ENCODE peak calls at places on chromosomes 4 and X, in seven cellular contexts. I is heart left ventricle, E is breast epithelium, L is sigmoid colon, A is tibial nerve, V is body of pancreas, G is ovary. F is an unnamed sample.

GRCh38 chr4:45079616-45080015 is 353.3 kb upstream of the GNPDA2 start:
- DNase-seq in I (no peak), G (no peak), V (no peak), A (no peak), L (no peak), E (no peak), F (no peak)

GRCh38 chr4:3294401-3295241 is 1.8 kb downstream of the RGS12 start:
- DNase-seq in G (no peak), V (no peak), L (no peak), I (no peak), A (no peak), E (peak; percentile 51), F (peak; percentile 73)

GRCh38 chrX:39939678-39940077 is 158.1 kb downstream of the BCOR start:
- DNase-seq in L (no peak), A (no peak), I (no peak), G (no peak), V (no peak), E (no peak), F (no peak)

GRCh38 chr4:7372673-7373072 is 62.1 kb downstream of the PSAPL1 start:
- DNase-seq in I (no peak), G (no peak), A (no peak), E (no peak), V (no peak), L (no peak), F (no peak)

GRCh38 chrX:24575496-24575895 is 71.7 kb downstream of the PCYT1B start:
- DNase-seq in V (no peak), L (no peak), A (no peak), I (no peak), E (no peak), G (no peak), F (no peak)

GRCh38 chr4:160510925-160511324 is 1408.0 kb downstream of the RAPGEF2 start:
- DNase-seq in A (no peak), V (no peak), L (no peak), I (no peak), E (no peak), G (no peak), F (no peak)

GRCh38 chr4:26860922-26861433 is 337 bp downstream of the STIM2 start:
- DNase-seq in G (peak; percentile 56), V (peak; percentile 58), E (peak; percentile 61), L (peak; percentile 79), I (peak; percentile 52), A (no peak), F (peak; percentile 95)

GRCh38 chr4:74661427-74662171 is 132.7 kb downstream of the BTC start:
- DNase-seq in A (no peak), I (no peak), E (no peak), L (no peak), G (no peak), V (no peak), F (no peak)

GRCh38 chr4:145132521-145133098 is 34.5 kb downstream of the ABCE1 start:
- DNase-seq in I (no peak), V (peak; percentile 17), A (no peak), E (no peak), L (no peak), G (no peak), F (no peak)

GRCh38 chrX:2692221-2693122 is 1.4 kb downstream of the CD99 start:
- DNase-seq in G (peak; percentile 32), A (no peak), V (peak; percentile 30), L (no peak), E (no peak), I (peak; percentile 70), F (peak; percentile 84)

GRCh38 chrX:140503230-140503585 is 1.7 kb downstream of the SOX3 start:
- DNase-seq in L (no peak), E (no peak), V (no peak), A (no peak), I (no peak), G (no peak), F (no peak)

GRCh38 chr4:186347743-186348142 is 81.8 kb downstream of the F11 start:
- DNase-seq in G (no peak), E (no peak), A (no peak), L (no peak), I (no peak), V (peak; percentile 61), F (no peak)

GRCh38 chr4:184252136-184253071 is 34.7 kb upstream of the ENPP6 start:
- DNase-seq in G (no peak), V (no peak), L (no peak), E (no peak), A (no peak), I (no peak), F (no peak)

GRCh38 chrX:10617186-10617963 is 3.0 kb downstream of the MID1 start:
- DNase-seq in G (no peak), E (no peak), A (no peak), V (no peak), L (no peak), I (no peak), F (no peak)

GRCh38 chrX:10617964-10618342 is 2.4 kb downstream of the MID1 start:
- DNase-seq in E (no peak), I (no peak), A (no peak), G (no peak), L (no peak), V (peak; percentile 17), F (no peak)

GRCh38 chrX:10619311-10620015 is 922 bp downstream of the MID1 start:
- DNase-seq in I (no peak), G (no peak), L (no peak), V (no peak), A (no peak), E (no peak), F (no peak)

GRCh38 chrX:10618911-10619310 is 1.5 kb downstream of the MID1 start:
- DNase-seq in E (no peak), L (no peak), G (no peak), I (no peak), V (no peak), A (no peak), F (no peak)

DNA sequence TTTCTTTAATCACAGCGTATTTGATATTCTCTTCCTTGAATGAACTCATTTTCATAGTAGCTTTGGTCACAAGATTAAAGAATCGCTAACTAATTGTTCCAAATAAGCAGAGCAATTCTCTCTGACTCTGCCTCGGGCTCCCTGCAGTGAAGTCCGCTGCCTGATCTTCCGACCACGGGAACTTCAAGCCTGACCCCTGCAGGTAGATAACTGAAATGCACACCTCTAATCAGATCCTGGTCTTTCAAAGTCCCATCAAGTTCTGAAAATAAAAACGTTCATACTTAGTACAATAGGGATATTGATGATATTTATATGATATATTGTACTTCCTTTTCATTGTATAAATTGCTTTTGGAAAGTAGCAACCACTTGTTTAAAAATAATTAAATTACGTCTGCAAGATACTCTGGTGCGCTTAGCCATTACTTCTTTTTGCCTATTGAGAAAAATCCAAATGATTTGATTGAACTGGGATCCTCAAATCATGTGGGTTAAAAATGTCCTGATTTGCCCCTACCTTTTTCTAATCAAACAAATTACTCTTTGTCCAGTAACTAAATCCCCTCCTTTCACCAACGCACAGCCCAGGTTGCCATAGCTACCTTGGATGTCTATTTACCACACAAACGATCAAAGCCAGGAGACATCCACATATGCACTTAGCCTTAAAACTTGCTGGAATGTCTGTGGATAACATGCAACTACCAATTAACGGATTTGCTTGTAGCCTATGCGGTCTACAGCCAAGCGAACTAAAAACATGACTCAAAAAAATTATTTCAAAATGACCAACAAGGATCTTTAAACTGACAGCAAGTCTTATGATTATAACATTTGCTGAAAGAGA is 4.2 kb downstream of the MID1 start:
- DNase-seq in V (peak; percentile 65), L (peak; percentile 72), A (peak; percentile 16), E (no peak), I (no peak), G (peak; percentile 49), F (no peak)
- TF ChIP-seq CTCF in V (peak; percentile 43), L (peak; percentile 56), A (peak; percentile 57), E (peak; percentile 43), I (peak; percentile 59), G (peak; percentile 50), F (peak; percentile 41)

GRCh38 chr4:40515037-40515397 is 114.6 kb downstream of the RBM47 start:
- DNase-seq in L (no peak), G (no peak), V (no peak), A (no peak), E (no peak), I (no peak), F (no peak)

GRCh38 chr4:40511017-40511614 is 118.5 kb downstream of the RBM47 start:
- DNase-seq in A (no peak), E (no peak), L (no peak), I (no peak), V (peak; percentile 86), G (no peak), F (no peak)

GRCh38 chr4:40516651-40517050 is 113.0 kb downstream of the RBM47 start:
- DNase-seq in G (no peak), E (no peak), V (no peak), L (no peak), A (no peak), I (no peak), F (no peak)

GRCh38 chr4:40514409-40515025 is 115.1 kb downstream of the RBM47 start:
- DNase-seq in A (no peak), G (no peak), L (no peak), E (no peak), I (no peak), V (peak; percentile 77), F (no peak)

GRCh38 chr4:40515398-40516293 is 114.0 kb downstream of the RBM47 start:
- DNase-seq in G (no peak), V (peak; percentile 35), L (no peak), A (no peak), I (no peak), E (no peak), F (no peak)
- TF ChIP-seq POLR2A in G (no peak), V (peak; percentile 16), L (no peak), A (no peak), I (no peak), E (no peak), F (no peak)

GRCh38 chrX:81202413-81202794 is 502 bp downstream of the SH3BGRL start:
- DNase-seq in I (no peak), E (no peak), L (no peak), V (no peak), A (no peak), G (no peak), F (no peak)

GRCh38 chrX:81201692-81202412 is at the start of the genes HMGN5 and SH3BGRL:
- DNase-seq in E (peak; percentile 70), A (peak; percentile 41), V (peak; percentile 91), G (peak; percentile 82), I (peak; percentile 84), L (peak; percentile 93), F (peak; percentile 92)

GRCh38 chrX:81206471-81206870 is 4.6 kb downstream of the SH3BGRL start:
- DNase-seq in I (no peak), V (no peak), E (no peak), L (no peak), G (no peak), A (no peak), F (no peak)

GRCh38 chrX:81202989-81203388 is 1.1 kb downstream of the SH3BGRL start:
- DNase-seq in I (no peak), V (no peak), E (no peak), G (no peak), A (no peak), L (no peak), F (no peak)
- H3K27ac ChIP-seq in I (peak overlapping the region; percentile 53), V (no peak overlapping the region), E (peak overlapping the region; percentile 70), G (no peak overlapping the region), A (peak overlapping the region; percentile 67), L (peak overlapping the region; percentile 84), F (peak overlapping the region; percentile 90)

DNA sequence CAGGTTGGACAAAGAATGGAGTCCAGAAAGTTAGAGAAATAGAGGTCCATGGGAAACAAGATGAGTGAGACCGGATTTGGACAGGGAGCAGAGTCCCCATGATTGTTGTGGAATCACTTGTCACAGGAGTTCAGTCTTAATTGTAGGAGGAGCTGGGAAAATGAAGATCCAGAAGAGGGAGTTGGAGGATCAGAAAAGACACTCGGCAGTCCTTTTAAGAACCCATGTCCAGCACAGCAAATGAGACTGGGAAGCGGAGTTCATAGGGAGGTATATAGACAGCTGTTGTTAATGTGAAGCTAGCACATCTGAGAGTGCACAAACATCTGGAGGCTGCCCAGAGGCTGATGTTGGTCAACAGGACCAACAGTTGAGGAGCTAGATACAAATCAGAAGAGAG is 111.4 kb upstream of the RXFP1 start:
- DNase-seq in I (no peak), A (no peak), E (no peak), V (no peak), G (no peak), L (no peak), F (no peak)
- TF ChIP-seq CTCF in I (no peak), A (no peak), E (no peak), V (no peak), G (no peak), L (no peak), F (no peak)